ENCODE peak calls at places on chromosomes 12 and 14, in four cellular contexts. I, G, B and Z are unnamed samples.

GRCh38 chr14:105974902-105975301 is 448.5 kb downstream of the TMEM121 start:
- DNase-seq in I (no peak), B (no peak), G (no peak), Z (no peak)

GRCh38 chr12:102756564-102756963 is 160.5 kb downstream of the PAH start:
- DNase-seq in B (no peak), I (peak; percentile 66), G (no peak), Z (no peak)

GRCh38 chr12:103077108-103077773 is 119.8 kb downstream of the ASCL1 start:
- DNase-seq in G (no peak), B (no peak), I (no peak), Z (no peak)

GRCh38 chr12:68310370-68310769 is 21.8 kb downstream of the MDM1 start:
- DNase-seq in I (no peak), G (no peak), B (no peak), Z (no peak)

GRCh38 chr12:9736931-9737705 is 4.2 kb upstream of the CLECL1 start:
- DNase-seq in G (no peak), B (no peak), I (no peak), Z (no peak)

GRCh38 chr12:47079894-47080724 is at the start of gene AMIGO2:
- DNase-seq in I (peak; percentile 79), B (peak; percentile 14), G (peak; percentile 67), Z (peak; percentile 73)

GRCh38 chr12:56391721-56392120 is 29.1 kb upstream of the APOF start:
- DNase-seq in G (no peak), I (no peak), B (no peak), Z (no peak)

GRCh38 chr12:52494518-52494917 is 1.5 kb upstream of the KRT6A start:
- DNase-seq in B (no peak), I (no peak), G (no peak), Z (peak; percentile 91)

GRCh38 chr14:47539065-47539464 is 136.3 kb downstream of the MDGA2 start:
- DNase-seq in B (no peak), G (peak; percentile 29), I (no peak), Z (no peak)

GRCh38 chr14:26286806-26287205 is 311.0 kb downstream of the NOVA1 start:
- DNase-seq in B (no peak), G (no peak), I (no peak), Z (no peak)

GRCh38 chr12:95336387-95337067 is 118.9 kb downstream of the VEZT start:
- DNase-seq in B (peak; percentile 41), G (peak; percentile 88), I (peak; percentile 86), Z (no peak)

GRCh38 chr14:99188721-99189120 is 83.3 kb downstream of the BCL11B start:
- DNase-seq in B (no peak), G (peak; percentile 14), I (peak; percentile 27), Z (no peak)

GRCh38 chr12:91985002-91985767 is 160.5 kb downstream of the BTG1 start:
- DNase-seq in I (no peak), G (no peak), B (no peak), Z (no peak)

GRCh38 chr12:79085106-79085682 is 220.6 kb downstream of the SYT1 start:
- DNase-seq in B (no peak), G (no peak), I (no peak), Z (no peak)

GRCh38 chr14:54567224-54567633 is 301 bp downstream of the SAMD4A start:
- DNase-seq in B (no peak), G (peak; percentile 63), I (no peak), Z (peak; percentile 66)

GRCh38 chr14:94320243-94320642 is 2.9 kb downstream of the SERPINA6 start:
- DNase-seq in G (no peak), B (no peak), I (no peak), Z (no peak)

GRCh38 chr12:48794870-48795269 is 6.0 kb upstream of the ADCY6 start:
- DNase-seq in G (no peak), I (no peak), B (no peak), Z (no peak)

GRCh38 chr12:10722502-10722904 is 620 bp downstream of the YBX3 start:
- DNase-seq in I (peak; percentile 80), B (no peak), G (peak; percentile 57), Z (peak; percentile 32)

GRCh38 chr12:105278043-105278697 is 42.2 kb upstream of the APPL2 start:
- DNase-seq in B (no peak), I (no peak), G (no peak), Z (no peak)

GRCh38 chr12:47734725-47735480 is 9.6 kb upstream of the ENDOU start:
- DNase-seq in G (peak; percentile 45), B (no peak), I (no peak), Z (peak; percentile 48)

GRCh38 chr14:34212574-34212973 is 249.5 kb downstream of the SPTSSA start:
- DNase-seq in B (no peak), G (no peak), I (no peak), Z (no peak)

GRCh38 chr14:54881235-54881760 is 21.3 kb downstream of the GCH1 start:
- DNase-seq in B (no peak), G (no peak), I (no peak), Z (no peak)

GRCh38 chr14:71439247-71439646 is 493.0 kb upstream of the RGS6 start:
- DNase-seq in B (no peak), G (no peak), I (no peak), Z (no peak)

GRCh38 chr12:37543131-37543965 is 773.2 kb upstream of the ALG10B start:
- DNase-seq in I (no peak), B (no peak), G (no peak), Z (no peak)

GRCh38 chr14:91170504-91171121 is 56.7 kb downstream of the DGLUCY start:
- DNase-seq in I (no peak), B (no peak), G (no peak), Z (no peak)

GRCh38 chr14:80658155-80658554 is 283.4 kb downstream of the CEP128 start:
- DNase-seq in B (no peak), G (no peak), I (no peak), Z (no peak)

GRCh38 chr14:41505491-41505890 is 101.2 kb upstream of the LRFN5 start:
- DNase-seq in G (no peak), B (no peak), I (no peak), Z (no peak)

GRCh38 chr12:53223006-53223305 is 9.1 kb downstream of the RARG start:
- DNase-seq in G (no peak), B (no peak), I (peak; percentile 56), Z (peak; percentile 19)

GRCh38 chr12:89244536-89244935 is 107.8 kb downstream of the DUSP6 start:
- DNase-seq in G (no peak), B (no peak), I (no peak), Z (no peak)

GRCh38 chr14:29262979-29263378 is 496.4 kb downstream of the FOXG1 start:
- DNase-seq in B (no peak), I (no peak), G (no peak), Z (no peak)

GRCh38 chr12:113040722-113041168 is 15.8 kb upstream of the DTX1 start:
- DNase-seq in B (peak; percentile 54), G (no peak), I (peak; percentile 84), Z (peak; percentile 83)

GRCh38 chr12:114697741-114698565 is 14.0 kb upstream of the TBX3 start:
- DNase-seq in I (no peak), B (no peak), G (no peak), Z (no peak)

GRCh38 chr12:122067966-122068365 is 10.6 kb upstream of the MLXIP start:
- DNase-seq in G (no peak), B (peak; percentile 46), I (peak; percentile 82), Z (no peak)

GRCh38 chr14:98984719-98985041 is 287.3 kb downstream of the BCL11B start:
- DNase-seq in G (no peak), B (no peak), I (no peak), Z (no peak)

GRCh38 chr12:2794261-2794735 is 472 bp upstream of the FKBP4 start:
- DNase-seq in I (no peak), B (no peak), G (no peak), Z (no peak)

GRCh38 chr14:36724162-36724561 is 62.5 kb downstream of the PAX9 start:
- DNase-seq in B (no peak), G (no peak), I (no peak), Z (no peak)

GRCh38 chr14:79630561-79630960 is 580.7 kb downstream of the DIO2 start:
- DNase-seq in G (no peak), I (no peak), B (no peak), Z (no peak)

GRCh38 chr14:35474323-35474722 is 59.6 kb upstream of the INSM2 start:
- DNase-seq in G (no peak), I (no peak), B (no peak), Z (no peak)

DNA sequence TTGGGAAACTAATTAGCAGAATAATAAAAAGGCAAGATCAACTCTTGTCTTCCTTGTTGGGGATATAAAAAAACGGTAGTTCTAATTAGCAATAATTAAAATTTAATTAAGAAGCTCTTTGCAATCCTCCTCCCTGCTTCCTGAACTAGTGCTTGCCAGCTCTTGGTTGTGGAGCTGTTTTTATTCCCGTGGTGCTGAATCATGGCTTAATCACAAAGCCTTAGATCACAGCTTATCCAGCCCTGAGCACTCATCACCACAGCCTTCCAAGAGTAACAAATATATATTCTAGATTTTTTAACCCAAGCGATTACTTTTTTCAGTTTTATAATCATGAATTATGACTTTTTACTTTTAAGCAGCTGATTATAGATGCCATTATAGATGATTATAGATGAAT is 63.2 kb upstream of the INSM2 start:
- DNase-seq in I (no peak), B (no peak), G (peak; percentile 46), Z (no peak)
- H3K4me3 ChIP-seq in I (no peak overlapping the region), B (no peak overlapping the region), G (no peak overlapping the region), Z (no peak overlapping the region)

GRCh38 chr14:104223101-104223809 is 84.9 kb downstream of the KIF26A start:
- DNase-seq in B (no peak), I (no peak), G (peak; percentile 60), Z (no peak)
- H3K4me3 ChIP-seq in B (no peak overlapping the region), I (no peak overlapping the region), G (no peak overlapping the region), Z (no peak overlapping the region)

DNA sequence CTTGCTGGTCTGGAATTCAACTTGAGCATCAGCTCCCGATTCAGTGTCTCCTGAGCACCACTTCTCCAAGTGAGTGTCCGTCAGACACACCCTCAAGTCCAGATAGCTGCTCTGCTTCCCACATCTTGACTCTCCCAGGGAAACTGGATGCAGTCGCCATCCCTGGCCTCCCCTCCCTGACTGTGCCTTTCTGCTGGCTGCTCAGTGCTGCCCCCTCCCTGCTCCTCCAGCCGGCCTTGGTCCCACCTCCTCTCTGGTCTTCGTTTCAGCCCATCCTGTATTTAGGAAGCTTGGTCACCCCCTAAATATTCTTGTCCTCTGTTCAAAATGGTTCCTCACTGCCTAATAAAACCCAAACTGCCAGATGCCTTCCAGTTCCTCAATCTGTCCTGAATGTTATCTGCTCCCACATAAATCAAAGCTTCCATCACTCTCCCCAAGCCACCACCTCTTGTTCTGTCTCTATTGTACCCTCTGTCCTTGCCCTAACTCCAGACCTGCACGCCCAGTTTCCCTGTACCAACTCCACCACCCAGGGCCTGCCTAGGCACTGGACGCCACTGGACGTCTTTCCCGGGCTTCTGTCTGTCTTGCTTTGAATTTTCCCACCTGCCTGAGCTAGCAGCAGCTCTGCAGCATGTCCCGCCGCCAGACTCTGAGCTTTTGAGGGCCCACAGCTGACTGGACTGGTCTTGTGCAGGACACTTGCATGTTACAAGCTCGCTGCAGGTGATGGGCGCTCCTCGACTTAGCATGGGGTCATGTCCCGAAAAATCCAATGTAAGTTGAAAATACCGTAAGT is 33.8 kb downstream of the CCDC92 start:
- DNase-seq in I (no peak), G (peak; percentile 32), B (no peak), Z (no peak)
- H3K4me3 ChIP-seq in I (no peak overlapping the region), G (no peak overlapping the region), B (no peak overlapping the region), Z (no peak overlapping the region)

GRCh38 chr14:104680056-104680805 is 9.2 kb upstream of the INF2 start:
- DNase-seq in B (no peak), G (no peak), I (peak; percentile 90), Z (no peak)

GRCh38 chr14:104682107-104682593 is 7.3 kb upstream of the INF2 start:
- DNase-seq in I (no peak), G (peak; percentile 53), B (no peak), Z (no peak)

GRCh38 chr14:104681689-104682074 is 7.7 kb upstream of the INF2 start:
- DNase-seq in I (peak; percentile 96), G (peak; percentile 80), B (peak; percentile 68), Z (peak; percentile 96)

GRCh38 chr14:104678901-104679705 is 10.3 kb upstream of the INF2 start:
- DNase-seq in G (no peak), B (no peak), I (peak; percentile 70), Z (no peak)

GRCh38 chr14:104680806-104681688 is 8.4 kb upstream of the INF2 start:
- DNase-seq in I (peak; percentile 95), G (peak; percentile 55), B (no peak), Z (no peak)
- H3K4me3 ChIP-seq in I (peak overlapping the region; percentile 32), G (no peak overlapping the region), B (peak overlapping the region; percentile 21), Z (peak overlapping the region; percentile 16)